ENCODE peak calls at places on chromosomes 6 and 20, in ten cellular contexts. One of them, this sample, is unnamed.

GRCh38 chr6:139776051-139776450 is 401.6 kb upstream of the CITED2 start:
- DNase-seq in K562: no peak
- DNase-seq in endothelial cell: no peak
- DNase-seq in prostate gland: no peak
- DNase-seq in omental fat pad: no peak
- DNase-seq in cardiac muscle cell: peak
- DNase-seq in IMR-90: no peak
- DNase-seq in PC-3: no peak
- DNase-seq in GM12865: no peak
- DNase-seq in endodermal cell: peak
- DNase-seq in this sample: no peak

GRCh38 chr6:7727951-7728854 is 2.3 kb downstream of the BMP6 start:
- DNase-seq in K562: no peak
- DNase-seq in endothelial cell: peak
- DNase-seq in prostate gland: no peak
- DNase-seq in omental fat pad: no peak
- DNase-seq in cardiac muscle cell: peak
- DNase-seq in IMR-90: no peak
- DNase-seq in PC-3: peak
- DNase-seq in GM12865: peak
- DNase-seq in endodermal cell: peak
- DNase-seq in this sample: no peak

GRCh38 chr6:125858427-125859320 is 67.9 kb downstream of the NCOA7 start:
- DNase-seq in K562: peak
- DNase-seq in endothelial cell: peak
- DNase-seq in prostate gland: peak
- DNase-seq in omental fat pad: peak
- DNase-seq in cardiac muscle cell: peak
- DNase-seq in IMR-90: peak
- DNase-seq in PC-3: peak
- DNase-seq in GM12865: peak
- DNase-seq in endodermal cell: peak
- DNase-seq in this sample: no peak

GRCh38 chr6:47464052-47464451 is 13.5 kb upstream of the CD2AP start:
- DNase-seq in K562: no peak
- DNase-seq in endothelial cell: no peak
- DNase-seq in prostate gland: no peak
- DNase-seq in omental fat pad: no peak
- DNase-seq in cardiac muscle cell: no peak
- DNase-seq in IMR-90: no peak
- DNase-seq in PC-3: peak
- DNase-seq in GM12865: no peak
- DNase-seq in endodermal cell: no peak
- DNase-seq in this sample: no peak

GRCh38 chr20:62342910-62343309 is 24.2 kb downstream of the LAMA5 start:
- DNase-seq in K562: no peak
- DNase-seq in endothelial cell: no peak
- DNase-seq in prostate gland: no peak
- DNase-seq in omental fat pad: no peak
- DNase-seq in cardiac muscle cell: no peak
- DNase-seq in IMR-90: peak
- DNase-seq in PC-3: no peak
- DNase-seq in GM12865: no peak
- DNase-seq in endodermal cell: no peak
- DNase-seq in this sample: no peak

GRCh38 chr6:223763-224162 is 68.5 kb upstream of the DUSP22 start:
- DNase-seq in K562: no peak
- DNase-seq in endothelial cell: no peak
- DNase-seq in prostate gland: no peak
- DNase-seq in omental fat pad: no peak
- DNase-seq in cardiac muscle cell: no peak
- DNase-seq in IMR-90: peak
- DNase-seq in PC-3: peak
- DNase-seq in GM12865: no peak
- DNase-seq in endodermal cell: peak
- DNase-seq in this sample: peak

GRCh38 chr6:133435065-133435728 is 194.0 kb downstream of the EYA4 start:
- DNase-seq in K562: no peak
- DNase-seq in endothelial cell: no peak
- DNase-seq in prostate gland: no peak
- DNase-seq in omental fat pad: no peak
- DNase-seq in cardiac muscle cell: no peak
- DNase-seq in IMR-90: no peak
- DNase-seq in PC-3: no peak
- DNase-seq in GM12865: no peak
- DNase-seq in endodermal cell: no peak
- DNase-seq in this sample: no peak

GRCh38 chr20:64214952-64215351 is 40.6 kb upstream of the PCMTD2 start:
- DNase-seq in K562: no peak
- DNase-seq in endothelial cell: no peak
- DNase-seq in prostate gland: peak
- DNase-seq in omental fat pad: no peak
- DNase-seq in cardiac muscle cell: no peak
- DNase-seq in IMR-90: no peak
- DNase-seq in PC-3: no peak
- DNase-seq in GM12865: no peak
- DNase-seq in endodermal cell: no peak
- DNase-seq in this sample: no peak

GRCh38 chr6:135850882-135851281 is 619 bp upstream of the PDE7B start:
- DNase-seq in K562: no peak
- DNase-seq in endothelial cell: no peak
- DNase-seq in prostate gland: no peak
- DNase-seq in omental fat pad: no peak
- DNase-seq in cardiac muscle cell: no peak
- DNase-seq in IMR-90: no peak
- DNase-seq in PC-3: no peak
- DNase-seq in GM12865: no peak
- DNase-seq in endodermal cell: no peak
- DNase-seq in this sample: no peak

GRCh38 chr20:4736875-4737274 is 15.2 kb downstream of the PRND start:
- DNase-seq in K562: no peak
- DNase-seq in endothelial cell: no peak
- DNase-seq in prostate gland: no peak
- DNase-seq in omental fat pad: no peak
- DNase-seq in cardiac muscle cell: no peak
- DNase-seq in IMR-90: no peak
- DNase-seq in PC-3: no peak
- DNase-seq in GM12865: no peak
- DNase-seq in endodermal cell: peak
- DNase-seq in this sample: no peak

GRCh38 chr20:4737857-4738627 is 16.3 kb downstream of the PRND start:
- DNase-seq in K562: no peak
- DNase-seq in endothelial cell: no peak
- DNase-seq in prostate gland: no peak
- DNase-seq in omental fat pad: no peak
- DNase-seq in cardiac muscle cell: no peak
- DNase-seq in IMR-90: no peak
- DNase-seq in PC-3: no peak
- DNase-seq in GM12865: no peak
- DNase-seq in endodermal cell: peak
- DNase-seq in this sample: no peak

GRCh38 chr20:4740774-4741431 is 19.2 kb downstream of the PRND start:
- DNase-seq in K562: peak
- DNase-seq in endothelial cell: peak
- DNase-seq in prostate gland: no peak
- DNase-seq in omental fat pad: peak
- DNase-seq in cardiac muscle cell: peak
- DNase-seq in IMR-90: peak
- DNase-seq in PC-3: peak
- DNase-seq in GM12865: peak
- DNase-seq in endodermal cell: peak
- DNase-seq in this sample: no peak
- TF ChIP-seq CTCF in K562: peak
- TF ChIP-seq CTCF in endothelial cell: peak
- TF ChIP-seq CTCF in prostate gland: peak
- TF ChIP-seq CTCF in omental fat pad: no peak
- TF ChIP-seq CTCF in cardiac muscle cell: peak
- TF ChIP-seq CTCF in IMR-90: peak
- TF ChIP-seq CTCF in PC-3: peak
- TF ChIP-seq CTCF in GM12865: peak
- TF ChIP-seq CTCF in endodermal cell: peak
- TF ChIP-seq CTCF in this sample: no peak

DNA sequence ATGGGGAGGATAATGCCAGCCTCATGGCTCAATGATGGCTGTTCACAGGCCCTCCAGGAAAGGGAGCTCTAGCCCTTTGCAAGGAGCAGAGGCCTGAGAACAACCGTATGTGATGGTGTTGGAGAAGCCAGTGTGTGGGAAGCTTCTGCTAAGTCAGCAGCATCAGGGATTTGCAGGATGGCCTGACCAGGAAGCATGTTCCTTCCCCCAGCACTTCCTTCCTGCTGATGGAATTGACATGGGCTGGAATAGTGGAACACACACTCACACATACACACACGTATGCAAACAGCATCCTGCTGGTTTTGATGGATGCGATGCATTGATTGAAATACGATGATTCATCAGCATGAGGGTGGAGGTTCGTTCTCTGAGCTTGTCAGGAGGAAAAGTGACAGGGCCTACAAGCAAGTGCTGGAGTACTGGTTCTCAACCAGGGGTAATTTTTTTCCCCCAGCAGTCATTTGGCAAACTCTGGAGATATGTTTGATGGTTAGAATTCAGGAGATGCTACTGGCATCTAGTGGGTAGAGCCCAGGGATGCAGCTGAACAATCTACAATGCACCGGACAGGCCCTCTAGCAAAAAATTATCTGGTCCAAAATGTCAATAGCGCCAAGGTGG is 229.1 kb downstream of the NFATC2 start:
- DNase-seq in K562: no peak
- DNase-seq in endothelial cell: peak
- DNase-seq in prostate gland: no peak
- DNase-seq in omental fat pad: no peak
- DNase-seq in cardiac muscle cell: no peak
- DNase-seq in IMR-90: peak
- DNase-seq in PC-3: peak
- DNase-seq in GM12865: no peak
- DNase-seq in endodermal cell: peak
- DNase-seq in this sample: no peak
- TF ChIP-seq CTCF in K562: no peak
- TF ChIP-seq CTCF in endothelial cell: no peak
- TF ChIP-seq CTCF in prostate gland: no peak
- TF ChIP-seq CTCF in omental fat pad: no peak
- TF ChIP-seq CTCF in cardiac muscle cell: no peak
- TF ChIP-seq CTCF in IMR-90: no peak
- TF ChIP-seq CTCF in PC-3: peak
- TF ChIP-seq CTCF in GM12865: no peak
- TF ChIP-seq CTCF in endodermal cell: no peak
- TF ChIP-seq CTCF in this sample: no peak

DNA sequence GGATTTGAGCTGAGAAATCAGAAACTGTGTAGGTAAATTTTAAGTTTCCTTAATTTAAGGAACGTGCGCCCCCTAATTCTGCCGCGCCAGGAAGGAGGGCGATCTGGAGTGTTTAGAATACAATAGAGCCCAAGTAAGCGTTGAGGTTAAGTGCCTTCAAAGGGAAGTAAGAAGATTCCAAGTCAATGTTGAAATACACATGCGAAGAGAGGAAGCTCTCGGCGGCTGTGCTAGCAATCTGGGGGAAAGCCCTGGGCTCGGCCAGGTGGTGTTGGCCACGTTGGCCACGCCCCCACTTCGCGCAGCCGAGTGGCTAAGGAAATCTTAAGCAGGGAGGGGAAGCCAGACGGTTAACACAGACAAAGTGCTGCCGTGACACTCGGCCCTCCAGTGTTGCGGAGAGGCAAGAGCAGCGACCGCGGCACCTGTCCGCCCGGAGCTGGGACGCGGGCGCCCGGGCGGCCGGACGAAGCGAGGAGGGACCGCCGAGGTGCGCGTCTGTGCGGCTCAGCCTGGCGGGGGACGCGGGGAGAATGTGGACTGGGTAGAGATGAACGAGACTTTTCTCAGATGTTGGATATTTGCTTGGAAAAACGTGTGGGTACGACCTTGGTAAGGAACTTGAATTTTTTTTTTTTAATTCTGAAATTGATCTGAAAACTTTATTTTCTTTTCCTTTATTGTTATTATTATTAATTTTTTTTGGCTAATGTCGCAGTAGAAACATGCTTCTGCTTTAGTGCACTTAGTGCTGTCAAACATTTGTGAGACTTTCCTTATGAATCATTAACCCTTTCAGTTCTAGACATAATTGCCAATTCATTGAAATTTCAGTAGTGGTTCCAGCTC is at the start of gene PRDM1:
- DNase-seq in K562: peak
- DNase-seq in endothelial cell: peak
- DNase-seq in prostate gland: peak
- DNase-seq in omental fat pad: peak
- DNase-seq in cardiac muscle cell: peak
- DNase-seq in IMR-90: peak
- DNase-seq in PC-3: peak
- DNase-seq in GM12865: peak
- DNase-seq in endodermal cell: peak
- DNase-seq in this sample: peak
- TF ChIP-seq CTCF in K562: peak
- TF ChIP-seq CTCF in endothelial cell: peak
- TF ChIP-seq CTCF in prostate gland: no peak
- TF ChIP-seq CTCF in omental fat pad: no peak
- TF ChIP-seq CTCF in cardiac muscle cell: no peak
- TF ChIP-seq CTCF in IMR-90: peak
- TF ChIP-seq CTCF in PC-3: peak
- TF ChIP-seq CTCF in GM12865: peak
- TF ChIP-seq CTCF in endodermal cell: peak
- TF ChIP-seq CTCF in this sample: no peak

GRCh38 chr20:47222728-47223127 is 133.8 kb downstream of the ZMYND8 start:
- DNase-seq in K562: no peak
- DNase-seq in endothelial cell: no peak
- DNase-seq in prostate gland: no peak
- DNase-seq in omental fat pad: no peak
- DNase-seq in cardiac muscle cell: no peak
- DNase-seq in IMR-90: no peak
- DNase-seq in PC-3: no peak
- DNase-seq in GM12865: no peak
- DNase-seq in endodermal cell: no peak
- DNase-seq in this sample: no peak

GRCh38 chr20:47217482-47218446 is 138.7 kb downstream of the ZMYND8 start:
- DNase-seq in K562: no peak
- DNase-seq in endothelial cell: no peak
- DNase-seq in prostate gland: no peak
- DNase-seq in omental fat pad: no peak
- DNase-seq in cardiac muscle cell: no peak
- DNase-seq in IMR-90: no peak
- DNase-seq in PC-3: no peak
- DNase-seq in GM12865: no peak
- DNase-seq in endodermal cell: no peak
- DNase-seq in this sample: no peak

GRCh38 chr20:47216819-47217410 is 139.6 kb downstream of the ZMYND8 start:
- DNase-seq in K562: no peak
- DNase-seq in endothelial cell: no peak
- DNase-seq in prostate gland: no peak
- DNase-seq in omental fat pad: no peak
- DNase-seq in cardiac muscle cell: no peak
- DNase-seq in IMR-90: no peak
- DNase-seq in PC-3: no peak
- DNase-seq in GM12865: no peak
- DNase-seq in endodermal cell: no peak
- DNase-seq in this sample: no peak

GRCh38 chr20:47221036-47221625 is 135.4 kb downstream of the ZMYND8 start:
- DNase-seq in K562: no peak
- DNase-seq in endothelial cell: no peak
- DNase-seq in prostate gland: no peak
- DNase-seq in omental fat pad: no peak
- DNase-seq in cardiac muscle cell: no peak
- DNase-seq in IMR-90: no peak
- DNase-seq in PC-3: no peak
- DNase-seq in GM12865: peak
- DNase-seq in endodermal cell: no peak
- DNase-seq in this sample: no peak

GRCh38 chr20:47220161-47220582 is 136.3 kb downstream of the ZMYND8 start:
- DNase-seq in K562: peak
- DNase-seq in endothelial cell: peak
- DNase-seq in prostate gland: no peak
- DNase-seq in omental fat pad: no peak
- DNase-seq in cardiac muscle cell: peak
- DNase-seq in IMR-90: no peak
- DNase-seq in PC-3: peak
- DNase-seq in GM12865: peak
- DNase-seq in endodermal cell: peak
- DNase-seq in this sample: no peak
- TF ChIP-seq CTCF in K562: peak
- TF ChIP-seq CTCF in endothelial cell: peak
- TF ChIP-seq CTCF in prostate gland: peak
- TF ChIP-seq CTCF in omental fat pad: no peak
- TF ChIP-seq CTCF in cardiac muscle cell: peak
- TF ChIP-seq CTCF in IMR-90: peak
- TF ChIP-seq CTCF in PC-3: peak
- TF ChIP-seq CTCF in GM12865: peak
- TF ChIP-seq CTCF in endodermal cell: peak
- TF ChIP-seq CTCF in this sample: no peak

This sample was measured in lower leg skin.